ENCODE peak calls at places on chromosomes 4 and X, in ten cellular contexts. F, C, O, H, M, G, R, W, Q and B are unnamed samples.

GRCh38 chr4:54482529-54482961 is 175.2 kb upstream of the KIT start:
- DNase-seq in H (no peak), W (no peak), M (no peak), O (no peak), F (no peak), R (no peak), G (peak), Q (no peak), C (no peak), B (no peak)

GRCh38 chr4:9988349-9988748 is 32.9 kb downstream of the SLC2A9 start:
- DNase-seq in W (no peak), C (no peak), H (no peak), G (no peak), R (no peak), Q (no peak), F (no peak), O (no peak), M (no peak), B (no peak)

GRCh38 chr4:143411527-143412480 is 75.1 kb downstream of the GAB1 start:
- DNase-seq in C (peak), G (peak), W (no peak), H (no peak), R (no peak), F (no peak), M (no peak), Q (no peak), O (no peak), B (no peak)

GRCh38 chr4:36081185-36081584 is 163.1 kb downstream of the ARAP2 start:
- DNase-seq in W (no peak), Q (no peak), R (no peak), O (no peak), M (no peak), G (no peak), F (no peak), H (no peak), C (no peak), B (no peak)

GRCh38 chr4:183106839-183107238 is 7.8 kb downstream of the WWC2 start:
- DNase-seq in W (no peak), H (no peak), M (no peak), R (no peak), O (no peak), G (no peak), F (no peak), Q (no peak), C (no peak), B (no peak)

GRCh38 chrX:110741213-110741796 is 54.3 kb downstream of the CHRDL1 start:
- DNase-seq in H (no peak), C (no peak), W (no peak), Q (no peak), G (peak), O (no peak), R (no peak), M (no peak), F (no peak), B (no peak)

GRCh38 chr4:72216539-72217277 is 184.9 kb downstream of the NPFFR2 start:
- DNase-seq in Q (no peak), F (peak), G (no peak), C (no peak), W (no peak), O (no peak), M (no peak), H (no peak), R (no peak), B (no peak)

GRCh38 chrX:123513585-123514278 is 219.1 kb downstream of the THOC2 start:
- DNase-seq in G (no peak), O (no peak), Q (no peak), M (no peak), R (no peak), C (no peak), W (no peak), F (no peak), H (no peak), B (no peak)

GRCh38 chr4:147340111-147340510 is 140.8 kb upstream of the EDNRA start:
- DNase-seq in C (no peak), R (no peak), M (no peak), H (no peak), G (peak), F (no peak), Q (no peak), W (no peak), O (no peak), B (no peak)

GRCh38 chr4:120869511-120870278 is 52.8 kb downstream of the PRDM5 start:
- DNase-seq in W (no peak), H (no peak), F (no peak), G (peak), Q (no peak), O (no peak), C (no peak), R (no peak), M (no peak), B (no peak)

GRCh38 chr4:140884431-140885058 is 128.4 kb upstream of the TBC1D9 start:
- DNase-seq in Q (peak), R (peak), F (no peak), M (peak), W (peak), H (no peak), G (peak), O (peak), C (peak), B (no peak)

GRCh38 chr4:148270600-148270999 is 171.6 kb downstream of the NR3C2 start:
- DNase-seq in M (no peak), H (no peak), F (no peak), G (no peak), R (no peak), W (no peak), Q (no peak), O (no peak), C (no peak), B (no peak)

GRCh38 chrX:30302957-30303356 is 6.2 kb downstream of the NR0B1 start:
- DNase-seq in M (peak), O (peak), G (peak), W (no peak), Q (peak), H (peak), C (no peak), F (peak), R (no peak), B (peak)

GRCh38 chr4:71184195-71184781 is 154.5 kb upstream of the SLC4A4 start:
- DNase-seq in C (peak), F (no peak), G (peak), M (peak), W (peak), R (peak), O (peak), H (no peak), Q (peak), B (peak)

GRCh38 chr4:123361195-123361861 is 35.3 kb upstream of the SPRY1 start:
- DNase-seq in H (no peak), M (no peak), O (no peak), G (peak), F (no peak), C (no peak), Q (no peak), R (no peak), W (peak), B (no peak)

GRCh38 chr4:84971319-84971932 is 4.9 kb upstream of the WDFY3 start:
- DNase-seq in C (peak), Q (no peak), R (no peak), O (no peak), H (no peak), F (no peak), W (no peak), M (no peak), G (peak), B (no peak)

GRCh38 chr4:110032603-110033002 is 119.9 kb downstream of the EGF start:
- DNase-seq in M (no peak), W (no peak), O (no peak), R (no peak), Q (no peak), H (no peak), C (no peak), F (no peak), G (no peak), B (no peak)

GRCh38 chr4:76308548-76308947 is 2.0 kb downstream of the STBD1 start:
- DNase-seq in C (no peak), H (no peak), O (peak), R (no peak), G (no peak), W (no peak), Q (peak), M (peak), F (peak), B (peak)

GRCh38 chr4:76311896-76312331 is 5.4 kb downstream of the STBD1 start:
- DNase-seq in F (peak), H (no peak), R (no peak), W (no peak), M (no peak), O (no peak), C (no peak), G (no peak), Q (no peak), B (peak)

GRCh38 chr4:76309939-76310549 is 3.5 kb downstream of the STBD1 start:
- DNase-seq in R (no peak), W (no peak), O (no peak), F (no peak), G (no peak), Q (no peak), H (no peak), M (no peak), C (no peak), B (no peak)

GRCh38 chr4:76312457-76312856 is 5.9 kb downstream of the STBD1 start:
- DNase-seq in G (no peak), C (no peak), M (no peak), R (no peak), O (no peak), F (no peak), H (no peak), W (no peak), Q (no peak), B (no peak)

DNA sequence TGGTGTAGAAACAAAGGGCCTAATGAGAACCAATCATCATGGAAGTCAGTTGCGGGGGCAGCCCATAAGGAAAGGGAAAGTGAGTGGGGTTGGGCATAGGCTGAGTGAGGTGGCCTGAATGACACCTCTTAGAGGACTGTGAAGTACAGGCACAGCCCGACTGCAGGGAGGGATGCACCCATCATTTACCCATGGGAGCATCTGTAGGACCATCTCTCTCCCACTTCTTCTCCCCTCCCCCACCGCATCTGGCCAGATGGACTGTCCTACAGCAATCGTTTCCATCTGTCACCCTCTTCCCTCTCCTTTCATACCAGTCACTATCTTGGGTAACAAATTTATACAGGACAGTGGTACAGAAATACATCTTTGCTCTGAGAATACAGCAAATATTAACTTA is 4.2 kb downstream of the STBD1 start:
- DNase-seq in C (no peak), G (no peak), W (no peak), Q (no peak), F (no peak), H (no peak), M (no peak), O (peak), R (no peak), B (no peak)
- TF ChIP-seq CTCF in C (no peak), G (no peak), W (no peak), Q (no peak), F (no peak), H (no peak), M (no peak), O (no peak), R (no peak), B (no peak)

GRCh38 chrX:148134578-148134977 is 153.4 kb downstream of the FMR1NB start:
- DNase-seq in M (no peak), H (no peak), W (no peak), O (no peak), F (no peak), Q (no peak), R (no peak), G (no peak), C (peak), B (no peak)

GRCh38 chrX:148135738-148136137 is 154.6 kb downstream of the FMR1NB start:
- DNase-seq in H (no peak), G (peak), R (no peak), O (no peak), M (no peak), W (no peak), Q (no peak), C (no peak), F (no peak), B (no peak)

GRCh38 chrX:148133099-148133725 is 152.1 kb downstream of the FMR1NB start:
- DNase-seq in O (no peak), M (no peak), F (no peak), W (no peak), H (no peak), Q (no peak), R (no peak), C (peak), G (peak), B (no peak)
- TF ChIP-seq CTCF in O (no peak), M (no peak), F (no peak), W (no peak), H (no peak), Q (no peak), R (no peak), C (peak), G (peak), B (no peak)

DNA sequence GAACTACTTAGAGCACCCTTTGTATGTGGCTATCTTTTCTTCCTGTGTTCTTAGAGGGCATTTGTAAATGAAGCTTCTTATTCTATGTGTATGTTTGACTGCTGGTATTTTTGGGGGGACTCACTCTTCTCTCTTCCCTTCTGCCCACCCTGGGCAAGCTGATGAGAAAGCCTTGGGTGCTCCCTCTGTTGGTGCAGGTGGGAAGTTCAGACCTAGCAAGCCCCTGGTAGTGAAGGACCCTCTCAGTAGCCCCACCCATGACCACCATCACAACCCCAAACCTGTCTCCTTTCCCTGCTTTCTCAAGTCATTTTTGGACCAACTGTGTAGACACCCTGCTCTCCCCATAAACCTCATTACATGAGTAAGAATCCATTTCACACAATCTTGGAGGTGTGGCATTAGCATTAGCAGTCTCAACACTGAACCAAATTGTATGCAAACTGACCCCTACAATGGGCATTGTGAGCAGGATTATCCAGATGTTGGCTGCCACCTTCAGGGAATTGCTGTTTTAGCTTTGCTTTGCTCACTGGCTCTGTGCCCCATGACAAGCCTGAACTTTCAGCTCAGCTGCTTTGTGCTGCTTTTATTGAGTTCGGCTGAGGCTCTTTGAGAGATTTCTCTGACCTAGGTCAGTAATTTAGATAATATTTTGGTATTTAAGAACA is 27.9 kb downstream of the TRIM61 start:
- DNase-seq in Q (no peak), O (no peak), G (peak), W (no peak), H (no peak), R (peak), C (peak), M (no peak), F (no peak), B (no peak)
- TF ChIP-seq CTCF in Q (no peak), O (peak), G (peak), W (no peak), H (no peak), R (peak), C (peak), M (no peak), F (no peak), B (no peak)

GRCh38 chr4:139556735-139557505 is 901 bp upstream of the SETD7 start:
- DNase-seq in F (peak), M (peak), H (peak), W (peak), C (peak), R (peak), Q (peak), G (no peak), O (peak), B (peak)
- TF ChIP-seq CTCF in F (no peak), M (no peak), H (no peak), W (no peak), C (peak), R (no peak), Q (no peak), G (peak), O (no peak), B (peak)

GRCh38 chr4:42361475-42361874 is 35.8 kb upstream of the SHISA3 start:
- DNase-seq in F (no peak), G (no peak), Q (no peak), C (no peak), W (no peak), H (no peak), M (no peak), O (no peak), R (no peak), B (no peak)

GRCh38 chr4:42366959-42367358 is 30.3 kb upstream of the SHISA3 start:
- DNase-seq in O (no peak), R (no peak), M (no peak), G (no peak), Q (no peak), F (no peak), C (no peak), H (no peak), W (no peak), B (no peak)

GRCh38 chr4:42360158-42360557 is 37.1 kb upstream of the SHISA3 start:
- DNase-seq in M (no peak), G (no peak), F (no peak), R (no peak), C (no peak), Q (no peak), W (no peak), H (no peak), O (no peak), B (no peak)

GRCh38 chr4:42364654-42365053 is 32.6 kb upstream of the SHISA3 start:
- DNase-seq in H (no peak), W (no peak), F (no peak), R (no peak), O (no peak), M (no peak), C (no peak), G (no peak), Q (no peak), B (no peak)

GRCh38 chr4:42363614-42364013 is 33.7 kb upstream of the SHISA3 start:
- DNase-seq in H (no peak), Q (no peak), R (no peak), O (no peak), C (no peak), M (no peak), F (no peak), W (no peak), G (no peak), B (no peak)
- TF ChIP-seq CTCF in H (no peak), Q (no peak), R (no peak), O (no peak), C (no peak), M (no peak), F (no peak), W (no peak), G (no peak), B (no peak)